ENCODE peak calls at places on chromosome 17, in ten cellular contexts. R is cardiac muscle cell, Q is ovary, U is heart right ventricle, W is RWPE1, K is epithelial cell of proximal tubule, Z is endothelial cell, V is foreskin keratinocyte, T is AG10803, C is mucosa of descending colon. Y is an unnamed sample.

GRCh38 chr17:29848737-29849136 is 81.3 kb downstream of the SSH2 start:
- DNase-seq in R (no peak), Q (no peak), U (no peak), W (no peak), K (no peak), Z (no peak), V (no peak), T (no peak), C (no peak), Y (no peak)

GRCh38 chr17:65283704-65284103 is 146.5 kb downstream of the RGS9 start:
- DNase-seq in R (no peak), Q (no peak), U (no peak), W (peak; percentile 21), K (no peak), Z (no peak), V (no peak), T (no peak), C (peak; percentile 53), Y (no peak)

GRCh38 chr17:32261521-32261792 is 4.2 kb upstream of the RHBDL3 start:
- DNase-seq in R (peak; percentile 30), Q (no peak), U (no peak), W (no peak), K (no peak), Z (no peak), V (no peak), T (no peak), C (no peak), Y (peak; percentile 49)

GRCh38 chr17:57536789-57537523 is 208.1 kb downstream of the CCDC182 start:
- DNase-seq in R (no peak), Q (peak; percentile 31), U (no peak), W (no peak), K (no peak), Z (no peak), V (no peak), T (no peak), C (no peak), Y (no peak)

GRCh38 chr17:7067198-7067597 is 12.9 kb downstream of the CLEC10A start:
- DNase-seq in R (no peak), Q (no peak), U (no peak), W (no peak), K (no peak), Z (no peak), V (no peak), T (no peak), C (no peak), Y (no peak)

GRCh38 chr17:59719526-59719925 is 12.1 kb downstream of the VMP1 start:
- DNase-seq in R (no peak), Q (no peak), U (no peak), W (no peak), K (no peak), Z (no peak), V (no peak), T (no peak), C (no peak), Y (no peak)

GRCh38 chr17:45347451-45347850 is 30.6 kb upstream of the MAP3K14 start:
- DNase-seq in R (peak; percentile 21), Q (no peak), U (no peak), W (no peak), K (no peak), Z (no peak), V (no peak), T (no peak), C (no peak), Y (no peak)

GRCh38 chr17:61490540-61490975 is 38.3 kb downstream of the TBX4 start:
- DNase-seq in R (peak; percentile 72), Q (no peak), U (no peak), W (peak; percentile 69), K (no peak), Z (no peak), V (peak; percentile 80), T (peak; percentile 78), C (no peak), Y (peak; percentile 87)

GRCh38 chr17:51672058-51672457 is 411.7 kb downstream of the UTP18 start:
- DNase-seq in R (no peak), Q (no peak), U (no peak), W (no peak), K (no peak), Z (no peak), V (no peak), T (no peak), C (no peak), Y (no peak)

GRCh38 chr17:64115871-64116534 is 13.9 kb downstream of the ERN1 start:
- DNase-seq in R (peak; percentile 91), Q (no peak), U (no peak), W (peak; percentile 85), K (no peak), Z (no peak), V (peak; percentile 91), T (peak; percentile 80), C (no peak), Y (peak; percentile 89)

GRCh38 chr17:50853015-50853615 is 13.0 kb downstream of the TOB1 start:
- DNase-seq in R (no peak), Q (no peak), U (no peak), W (no peak), K (no peak), Z (no peak), V (no peak), T (no peak), C (no peak), Y (no peak)

GRCh38 chr17:2023692-2024571 is 1.2 kb downstream of the RTN4RL1 start:
- DNase-seq in R (peak; percentile 77), Q (peak; percentile 70), U (peak; percentile 61), W (peak; percentile 62), K (no peak), Z (peak; percentile 59), V (peak; percentile 16), T (peak; percentile 43), C (no peak), Y (peak; percentile 68)

GRCh38 chr17:17896746-17897145 is 60.0 kb upstream of the SREBF1 start:
- DNase-seq in R (no peak), Q (peak; percentile 17), U (no peak), W (no peak), K (no peak), Z (no peak), V (no peak), T (no peak), C (no peak), Y (no peak)

GRCh38 chr17:77596491-77597420 is 361.7 kb upstream of the TNRC6C start:
- DNase-seq in R (no peak), Q (no peak), U (no peak), W (no peak), K (no peak), Z (no peak), V (no peak), T (no peak), C (no peak), Y (no peak)
- TF ChIP-seq CTCF in R (no peak), Q (no peak), U (no peak), W (no peak), K (no peak), Z (no peak), V (no peak), T (no peak), C (no peak), Y (no peak)

GRCh38 chr17:13939222-13939621 is 130.1 kb upstream of the COX10 start:
- DNase-seq in R (no peak), Q (no peak), U (no peak), W (no peak), K (no peak), Z (no peak), V (no peak), T (no peak), C (no peak), Y (no peak)
- TF ChIP-seq CTCF in R (no peak), Q (no peak), U (no peak), W (no peak), K (no peak), Z (no peak), V (peak; percentile 34), T (no peak), C (no peak), Y (peak; percentile 15)

GRCh38 chr17:47931848-47932247 is 9.5 kb upstream of the PNPO start:
- DNase-seq in R (no peak), Q (no peak), U (no peak), W (no peak), K (no peak), Z (no peak), V (no peak), T (no peak), C (no peak), Y (no peak)
- TF ChIP-seq CTCF in R (no peak), Q (no peak), U (no peak), W (no peak), K (no peak), Z (no peak), V (no peak), T (no peak), C (no peak), Y (no peak)

DNA sequence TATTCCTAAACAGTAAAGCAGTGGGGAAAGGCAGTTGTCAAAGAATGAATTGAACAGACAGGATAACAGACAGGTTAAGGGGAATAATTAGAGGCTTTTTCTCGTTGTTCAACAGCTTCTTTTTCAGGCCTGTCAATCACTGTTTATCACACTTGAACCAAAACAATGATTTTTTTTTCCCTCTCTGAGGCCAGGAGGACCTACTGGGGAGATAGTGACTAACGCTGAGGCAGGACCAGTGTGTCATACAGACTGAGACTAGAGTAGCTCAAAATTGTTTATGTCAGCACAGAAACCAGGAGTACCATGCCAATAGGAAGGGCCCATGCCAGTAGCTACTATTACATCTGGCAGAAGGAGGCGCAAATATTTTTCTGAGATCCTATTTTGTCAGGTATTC is 41.3 kb upstream of the NLK start:
- DNase-seq in R (no peak), Q (no peak), U (no peak), W (no peak), K (no peak), Z (no peak), V (peak; percentile 28), T (no peak), C (no peak), Y (no peak)
- TF ChIP-seq CTCF in R (no peak), Q (no peak), U (no peak), W (no peak), K (no peak), Z (no peak), V (no peak), T (no peak), C (no peak), Y (no peak)

GRCh38 chr17:44346064-44346844 is 1.2 kb downstream of the GRN start:
- DNase-seq in R (no peak), Q (no peak), U (no peak), W (no peak), K (no peak), Z (no peak), V (no peak), T (no peak), C (no peak), Y (no peak)
- TF ChIP-seq CTCF in R (no peak), Q (no peak), U (no peak), W (peak; percentile 40), K (no peak), Z (no peak), V (no peak), T (no peak), C (no peak), Y (no peak)

GRCh38 chr17:28366605-28367004 is 1.6 kb upstream of the SEBOX start:
- DNase-seq in R (no peak), Q (no peak), U (no peak), W (no peak), K (no peak), Z (no peak), V (no peak), T (no peak), C (no peak), Y (no peak)
- TF ChIP-seq CTCF in R (no peak), Q (no peak), U (no peak), W (no peak), K (peak; percentile 16), Z (no peak), V (peak; percentile 19), T (no peak), C (no peak), Y (peak; percentile 32)

GRCh38 chr17:27038676-27039075 is 255.2 kb upstream of the WSB1 start:
- DNase-seq in R (no peak), Q (no peak), U (no peak), W (no peak), K (no peak), Z (no peak), V (no peak), T (no peak), C (no peak), Y (no peak)
- TF ChIP-seq CTCF in R (no peak), Q (no peak), U (no peak), W (peak; percentile 6), K (no peak), Z (no peak), V (no peak), T (no peak), C (no peak), Y (no peak)

Y was measured in choroid plexus epithelial cell.